ENCODE peak calls at places on chromosomes 4 and X, in four cellular contexts. Z, O, M and P are unnamed samples.

GRCh38 chr4:25100710-25101109 is 59.5 kb downstream of the SEPSECS start:
- DNase-seq in M (no peak), O (no peak), Z (no peak), P (no peak)

GRCh38 chr4:74534121-74534520 is 89.2 kb downstream of the AREG start:
- DNase-seq in Z (no peak), O (no peak), M (no peak), P (peak; percentile 71)

GRCh38 chrX:148958896-148959295 is 458.5 kb downstream of the AFF2 start:
- DNase-seq in Z (peak; percentile 14), M (no peak), O (no peak), P (no peak)

GRCh38 chr4:17561195-17561909 is 15.6 kb upstream of the LAP3 start:
- DNase-seq in O (peak; percentile 57), Z (peak; percentile 97), M (no peak), P (peak; percentile 30)

GRCh38 chrX:119698835-119699234 is 5.9 kb upstream of the SEPTIN6 start:
- DNase-seq in O (peak; percentile 36), M (peak; percentile 82), Z (peak; percentile 73), P (peak; percentile 65)

GRCh38 chr4:184306949-184307348 is 89.3 kb upstream of the ENPP6 start:
- DNase-seq in O (peak; percentile 27), Z (peak; percentile 67), M (no peak), P (peak; percentile 71)

GRCh38 chrX:100350704-100351489 is 59.2 kb downstream of the PCDH19 start:
- DNase-seq in M (no peak), Z (no peak), O (no peak), P (no peak)

GRCh38 chrX:115490814-115491213 is 70.2 kb upstream of the PLS3 start:
- DNase-seq in O (no peak), M (no peak), Z (no peak), P (no peak)

GRCh38 chr4:3680656-3681055 is 85.5 kb upstream of the ADRA2C start:
- DNase-seq in M (no peak), Z (no peak), O (no peak), P (no peak)

GRCh38 chr4:118888666-118889312 is at the start of gene SYNPO2:
- DNase-seq in M (peak; percentile 89), O (peak; percentile 87), Z (peak; percentile 95), P (peak; percentile 59)

GRCh38 chr4:173505924-173506779 is 23.9 kb downstream of the HAND2 start:
- DNase-seq in M (peak; percentile 81), Z (peak; percentile 77), O (no peak), P (peak; percentile 56)

GRCh38 chr4:141329174-141329569 is 108.5 kb downstream of the ZNF330 start:
- DNase-seq in O (peak; percentile 37), Z (peak; percentile 87), M (no peak), P (peak; percentile 95)

GRCh38 chr4:150582101-150582565 is at the start of gene MAB21L2:
- DNase-seq in O (peak; percentile 48), M (peak; percentile 50), Z (no peak), P (no peak)

GRCh38 chrX:138484451-138484850 is 227.1 kb downstream of the FGF13 start:
- DNase-seq in Z (no peak), M (no peak), O (no peak), P (no peak)

GRCh38 chr4:123524958-123525628 is 128.5 kb downstream of the SPRY1 start:
- DNase-seq in M (no peak), Z (no peak), O (no peak), P (no peak)

GRCh38 chr4:56465599-56466295 is 1.7 kb upstream of the SRP72 start:
- DNase-seq in M (peak; percentile 10), Z (peak; percentile 72), O (peak; percentile 49), P (peak; percentile 33)

GRCh38 chr4:48047421-48047844 is 30.9 kb downstream of the NIPAL1 start:
- DNase-seq in M (no peak), Z (no peak), O (no peak), P (no peak)

GRCh38 chr4:25813705-25814104 is 49.1 kb downstream of the SEL1L3 start:
- DNase-seq in Z (peak; percentile 86), M (peak; percentile 38), O (peak; percentile 88), P (peak; percentile 60)

GRCh38 chrX:17160971-17161370 is 214.0 kb upstream of the NHS start:
- DNase-seq in M (no peak), O (no peak), Z (peak; percentile 8), P (peak; percentile 38)

GRCh38 chrX:30533261-30533660 is 44.3 kb downstream of the TASL start:
- DNase-seq in O (no peak), Z (peak; percentile 58), M (no peak), P (peak; percentile 20)

GRCh38 chrX:20285513-20285912 is 18.8 kb upstream of the RPS6KA3 start:
- DNase-seq in Z (peak; percentile 67), O (no peak), M (no peak), P (peak; percentile 79)

GRCh38 chr4:127580300-127580699 is 52.5 kb upstream of the INTU start:
- DNase-seq in M (no peak), O (no peak), Z (no peak), P (no peak)

GRCh38 chr4:87041142-87041541 is 106.3 kb downstream of the AFF1 start:
- DNase-seq in Z (peak; percentile 77), M (no peak), O (peak; percentile 56), P (no peak)

GRCh38 chr4:110610620-110610939 is 12.3 kb downstream of the PITX2 start:
- DNase-seq in M (no peak), O (no peak), Z (no peak), P (no peak)

GRCh38 chr4:57102050-57102564 is 8.1 kb downstream of the IGFBP7 start:
- DNase-seq in Z (peak; percentile 84), M (no peak), O (peak; percentile 89), P (peak; percentile 24)

GRCh38 chrX:10173331-10173900 is 16.6 kb downstream of the CLCN4 start:
- DNase-seq in Z (peak; percentile 89), M (peak; percentile 73), O (peak; percentile 94), P (no peak)

GRCh38 chr4:182346675-182347375 is 103.6 kb downstream of the TENM3 start:
- DNase-seq in M (no peak), O (no peak), Z (no peak), P (no peak)

GRCh38 chr4:91031761-91032160 is 904.6 kb downstream of the CCSER1 start:
- DNase-seq in O (no peak), Z (no peak), M (no peak), P (no peak)

GRCh38 chr4:98474408-98474844 is 184.0 kb downstream of the TSPAN5 start:
- DNase-seq in O (peak; percentile 78), M (no peak), Z (peak; percentile 82), P (peak; percentile 63)

GRCh38 chr4:67581913-67582312 is 23.4 kb downstream of the STAP1 start:
- DNase-seq in M (no peak), Z (no peak), O (no peak), P (no peak)
- H3K4me1 ChIP-seq in M (no peaks in the 10 kb centered on the region), Z (no peaks in the 10 kb centered on the region), O (no peaks in the 10 kb centered on the region), P (no peaks in the 10 kb centered on the region)

GRCh38 chr4:42151568-42152506 is 618 bp downstream of the BEND4 start:
- DNase-seq in O (no peak), M (peak; percentile 90), Z (peak; percentile 13), P (no peak)
- H3K4me2 ChIP-seq in O (peak overlapping the region; percentile 79), M (peak overlapping the region; percentile 82), Z (peak overlapping the region; percentile 17), P (peak overlapping the region; percentile 60)

GRCh38 chrX:123962794-123963373 is 1.4 kb downstream of the STAG2 start:
- DNase-seq in Z (peak; percentile 95), O (peak; percentile 92), M (peak; percentile 92), P (peak; percentile 93)

GRCh38 chrX:123964155-123964554 is 2.6 kb downstream of the STAG2 start:
- DNase-seq in Z (peak; percentile 61), M (no peak), O (no peak), P (peak; percentile 17)

GRCh38 chrX:123968383-123969050 is 7.0 kb downstream of the STAG2 start:
- DNase-seq in Z (no peak), O (no peak), M (no peak), P (no peak)

GRCh38 chrX:123967497-123967896 is 6.0 kb downstream of the STAG2 start:
- DNase-seq in M (no peak), O (no peak), Z (no peak), P (no peak)

GRCh38 chrX:123965712-123966111 is 4.2 kb downstream of the STAG2 start:
- DNase-seq in O (no peak), M (no peak), Z (no peak), P (no peak)
- H4K20me1 ChIP-seq in O (peaks cover 55% of the 10 kb centered on the region), M (peaks cover 72% of the 10 kb centered on the region), Z (peaks cover 4% of the 10 kb centered on the region), P (peaks cover 28% of the 10 kb centered on the region)

DNA sequence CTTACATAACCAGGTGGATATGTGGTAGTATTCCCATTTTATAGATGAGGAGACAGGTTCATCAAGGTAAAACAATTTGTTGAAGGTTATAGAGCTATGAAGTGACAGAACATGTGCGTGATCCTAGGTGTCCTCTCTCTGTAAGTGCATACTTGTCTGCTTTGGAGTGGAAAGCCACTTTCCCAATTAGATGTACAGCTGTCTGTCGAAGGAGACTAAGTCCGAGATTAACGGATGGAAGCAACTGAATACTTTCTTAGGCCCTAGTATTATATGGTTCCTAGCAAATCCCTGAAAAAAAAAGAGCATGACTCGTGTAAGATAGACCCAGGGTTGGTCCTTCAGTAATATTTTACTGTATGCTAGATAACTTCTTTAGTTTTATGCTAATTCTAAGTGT is 19.7 kb downstream of the TMEM131L start:
- DNase-seq in Z (no peak), M (no peak), O (no peak), P (no peak)
- H3K4me1 ChIP-seq in Z (peaks cover 39% of the 10 kb centered on the region), M (peaks cover 38% of the 10 kb centered on the region), O (peaks cover 46% of the 10 kb centered on the region), P (peaks cover 54% of the 10 kb centered on the region)

DNA sequence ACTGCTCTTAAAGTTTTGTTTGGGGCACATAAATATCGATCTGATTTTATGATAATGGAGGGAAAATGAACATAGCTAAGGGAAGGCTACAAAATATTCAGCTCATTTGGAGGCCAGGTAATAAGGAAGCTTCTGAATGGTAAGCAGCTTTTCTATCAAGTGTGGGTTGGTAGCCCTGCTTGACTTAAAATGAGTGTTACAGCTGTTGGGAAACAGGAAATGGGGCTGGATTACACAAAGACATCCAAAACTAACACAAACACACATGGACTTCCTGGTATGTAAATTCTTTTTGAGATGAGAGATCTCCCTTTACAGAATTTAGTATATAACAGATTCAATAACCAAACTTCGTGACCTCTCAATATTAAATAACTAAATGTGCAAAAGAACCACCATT is 58.0 kb downstream of the FGF16 start:
- DNase-seq in Z (peak; percentile 49), O (peak; percentile 33), M (no peak), P (no peak)
- H3K4me2 ChIP-seq in Z (no peak overlapping the region), O (no peak overlapping the region), M (no peak overlapping the region), P (no peak overlapping the region)

DNA sequence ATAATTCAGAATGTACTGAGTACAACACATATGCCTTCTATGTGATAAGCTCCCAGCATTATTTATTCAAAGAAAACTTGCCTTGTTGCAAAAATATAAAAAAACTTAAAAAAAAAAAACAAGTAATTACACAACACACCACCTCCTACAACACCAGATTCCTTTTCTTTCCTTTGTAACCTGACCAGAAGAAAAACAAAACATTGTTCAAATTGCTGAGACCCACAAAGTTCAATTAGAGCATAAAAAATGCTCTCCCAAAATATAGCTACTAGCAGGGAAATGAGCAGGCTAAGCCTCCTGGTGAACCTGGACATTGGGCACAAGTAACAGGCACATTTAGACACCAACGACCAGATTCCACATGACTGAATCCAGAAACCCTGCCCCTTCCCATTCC is 38.3 kb downstream of the MECP2 start:
- DNase-seq in O (no peak), Z (no peak), M (no peak), P (no peak)
- H4K20me1 ChIP-seq in O (peaks cover 78% of the 10 kb centered on the region), Z (peaks cover 4% of the 10 kb centered on the region), M (peaks cover 56% of the 10 kb centered on the region), P (peaks cover under 1% of the 10 kb centered on the region)